ENCODE peak calls at places on chromosomes 2 and 18, in nine cellular contexts. F is A549, P is heart left ventricle, I is esophagus muscularis mucosa, G is thyroid gland, Q is endothelial cell of umbilical vein, H is spleen, N is K562, M is IMR-90. L is an unnamed sample.

GRCh38 chr2:63668000-63668399 is 79.2 kb downstream of the MDH1 start:
- DNase-seq in P (no peak), Q (no peak), M (no peak), G (no peak), F (no peak), I (no peak), H (no peak), N (no peak), L (no peak)

GRCh38 chr2:136129601-136130000 is 11.7 kb upstream of the CXCR4 start:
- DNase-seq in F (no peak), Q (no peak), H (no peak), N (no peak), I (no peak), G (no peak), P (no peak), M (no peak), L (no peak)

GRCh38 chr18:62384610-62385097 is 59.5 kb downstream of the TNFRSF11A start:
- DNase-seq in N (no peak), I (no peak), Q (no peak), F (peak; percentile 21), G (peak; percentile 7), P (no peak), H (no peak), M (no peak), L (no peak)

GRCh38 chr2:32168513-32168912 is 2.8 kb downstream of the SLC30A6 start:
- DNase-seq in P (no peak), Q (no peak), M (no peak), N (peak; percentile 27), H (no peak), G (no peak), I (no peak), F (no peak), L (peak; percentile 88)

GRCh38 chr18:62897153-62897552 is 181.8 kb downstream of the PHLPP1 start:
- DNase-seq in Q (peak; percentile 72), N (no peak), G (no peak), M (peak; percentile 73), F (no peak), H (no peak), I (no peak), P (no peak), L (no peak)

GRCh38 chr18:26655614-26656400 is 107.5 kb upstream of the KCTD1 start:
- DNase-seq in M (peak; percentile 11), F (peak; percentile 75), Q (peak; percentile 20), N (no peak), G (peak; percentile 73), P (peak; percentile 53), I (no peak), H (no peak), L (no peak)

GRCh38 chr2:238435752-238436096 is 9.0 kb downstream of the ASB1 start:
- DNase-seq in N (no peak), P (no peak), I (no peak), F (no peak), M (no peak), G (no peak), H (no peak), Q (no peak), L (no peak)

GRCh38 chr18:74200780-74201179 is 52.5 kb downstream of the TIMM21 start:
- DNase-seq in H (no peak), G (no peak), M (no peak), N (no peak), I (no peak), Q (no peak), F (no peak), P (no peak), L (no peak)

GRCh38 chr2:203623104-203623503 is 83.3 kb upstream of the CD28 start:
- DNase-seq in I (no peak), Q (no peak), P (no peak), M (peak; percentile 98), H (no peak), N (no peak), G (no peak), F (peak; percentile 62), L (no peak)

GRCh38 chr2:65662654-65663432 is 230.4 kb upstream of the SPRED2 start:
- DNase-seq in H (no peak), N (no peak), P (no peak), Q (no peak), F (no peak), M (peak; percentile 93), I (no peak), G (no peak), L (no peak)

GRCh38 chr2:60483400-60483799 is 70.1 kb downstream of the BCL11A start:
- DNase-seq in P (no peak), I (no peak), F (no peak), N (no peak), G (no peak), Q (no peak), H (no peak), M (peak; percentile 80), L (no peak)

GRCh38 chr2:31300309-31300708 is 66.4 kb downstream of the EHD3 start:
- DNase-seq in F (no peak), G (no peak), M (no peak), I (no peak), H (no peak), N (no peak), Q (no peak), P (no peak), L (no peak)

GRCh38 chr2:99336780-99337163 is 417 bp upstream of the EIF5B start:
- DNase-seq in M (no peak), P (no peak), F (no peak), Q (no peak), G (no peak), I (no peak), H (no peak), N (no peak), L (no peak)

GRCh38 chr2:148201075-148202004 is 180.4 kb downstream of the MBD5 start:
- DNase-seq in F (peak; percentile 85), P (peak; percentile 19), N (peak; percentile 36), Q (peak; percentile 22), H (no peak), G (peak; percentile 20), I (no peak), M (peak; percentile 31), L (peak; percentile 84)

GRCh38 chr2:146576301-146576700 is 1268.5 kb upstream of the ACVR2A start:
- DNase-seq in H (no peak), G (no peak), M (peak; percentile 26), F (no peak), I (no peak), N (no peak), P (no peak), Q (peak; percentile 25), L (no peak)

GRCh38 chr2:150485871-150486538 is 1.5 kb downstream of the RND3 start:
- DNase-seq in N (no peak), I (no peak), F (peak; percentile 71), P (peak; percentile 80), H (peak; percentile 74), Q (peak; percentile 60), M (peak; percentile 75), G (peak; percentile 83), L (no peak)
- TF ChIP-seq POLR2A in N (no peak), I (peak; percentile 60), F (peak; percentile 25), P (peak; percentile 46), H (no peak), Q (peak; percentile 33), M (no peak), G (no peak), L (no peak)

GRCh38 chr2:73926493-73927327 is at the start of gene DGUOK:
- DNase-seq in H (peak; percentile 99), F (peak; percentile 100), I (peak; percentile 100), G (peak; percentile 99), N (peak; percentile 95), M (peak; percentile 100), P (peak; percentile 98), Q (peak; percentile 98), L (peak; percentile 100)
- TF ChIP-seq POLR2A in H (peak; percentile 84), F (peak; percentile 94), I (peak; percentile 81), G (no peak), N (peak; percentile 98), M (peak; percentile 94), P (peak; percentile 87), Q (peak; percentile 84), L (peak; percentile 98)

GRCh38 chr2:165795011-165795410 is 964 bp upstream of the GALNT3 start:
- DNase-seq in F (no peak), Q (no peak), N (no peak), H (no peak), M (peak; percentile 16), G (no peak), P (no peak), I (no peak), L (no peak)

GRCh38 chr2:165791811-165792454 is 2.1 kb downstream of the GALNT3 start:
- DNase-seq in G (no peak), Q (no peak), H (no peak), P (no peak), I (no peak), F (no peak), M (peak; percentile 45), N (no peak), L (no peak)

GRCh38 chr2:165794520-165794882 is 454 bp upstream of the GALNT3 start:
- DNase-seq in N (no peak), I (no peak), H (peak; percentile 92), G (peak; percentile 59), F (no peak), Q (no peak), M (peak; percentile 45), P (peak; percentile 32), L (peak; percentile 5)

GRCh38 chr2:165793779-165794519 is at the start of gene GALNT3:
- DNase-seq in I (no peak), Q (no peak), N (no peak), H (peak; percentile 93), F (no peak), P (peak; percentile 21), M (no peak), G (peak; percentile 97), L (no peak)

GRCh38 chr2:165793161-165793778 is 777 bp downstream of the GALNT3 start:
- DNase-seq in P (peak; percentile 17), G (peak; percentile 51), M (no peak), I (no peak), H (no peak), Q (no peak), F (no peak), N (no peak), L (peak; percentile 5)
- TF ChIP-seq POLR2A in P (no peak), G (no peak), M (no peak), I (no peak), H (no peak), Q (no peak), F (no peak), N (no peak), L (no peak)

DNA sequence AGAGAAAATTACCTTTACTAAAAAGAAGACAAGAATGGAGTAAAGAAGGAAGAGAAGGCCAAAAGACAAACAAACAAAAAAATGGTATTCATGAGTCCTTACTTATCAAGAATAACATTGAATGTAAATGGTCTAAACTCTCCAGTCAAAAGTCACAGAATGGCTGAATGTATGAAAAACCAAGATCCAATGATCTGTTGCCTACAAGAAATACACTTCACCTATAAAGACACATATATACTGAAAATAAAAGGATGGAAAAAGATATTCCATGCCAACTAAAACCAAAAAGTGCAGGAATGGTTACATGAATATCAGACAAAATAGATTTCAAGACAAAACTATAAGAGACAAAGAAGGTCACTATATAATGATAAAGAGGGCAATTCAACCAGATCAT is 65.0 kb upstream of the ASXL3 start:
- DNase-seq in Q (no peak), G (no peak), F (no peak), H (no peak), N (no peak), M (no peak), I (no peak), P (no peak), L (no peak)
- TF ChIP-seq POLR2A in Q (no peak), G (no peak), F (no peak), H (no peak), N (no peak), M (no peak), I (no peak), P (no peak), L (no peak)